ENCODE peak calls at places on chromosome 5, in six cellular contexts. P, Q, J, E, A and H are unnamed samples.

GRCh38 chr5:1052641-1053390 is 44.2 kb downstream of the NKD2 start:
- DNase-seq in A (no peak), P (peak), E (no peak), J (no peak), Q (no peak), H (no peak)

GRCh38 chr5:150541895-150542294 is 34.0 kb downstream of the NDST1 start:
- DNase-seq in P (no peak), E (no peak), A (no peak), J (no peak), Q (no peak), H (no peak)

GRCh38 chr5:134552301-134552700 is 26.8 kb downstream of the JADE2 start:
- DNase-seq in Q (no peak), J (no peak), E (no peak), A (no peak), P (peak), H (no peak)

GRCh38 chr5:108233617-108234016 is 148.3 kb downstream of the FBXL17 start:
- DNase-seq in Q (no peak), J (no peak), P (no peak), A (no peak), E (no peak), H (no peak)

GRCh38 chr5:160369990-160370712 is at the start of gene C1QTNF2:
- DNase-seq in A (no peak), P (peak), Q (no peak), E (no peak), J (peak), H (no peak)

GRCh38 chr5:171528865-171529264 is 109.4 kb downstream of the FGF18 start:
- DNase-seq in E (no peak), Q (no peak), P (no peak), A (no peak), J (no peak), H (no peak)

GRCh38 chr5:5584751-5585150 is 162.3 kb downstream of the ICE1 start:
- DNase-seq in A (no peak), E (no peak), J (no peak), P (no peak), Q (no peak), H (peak)

GRCh38 chr5:160159991-160160826 is 41.0 kb upstream of the PWWP2A start:
- DNase-seq in A (no peak), P (no peak), E (no peak), Q (no peak), J (peak), H (no peak)

GRCh38 chr5:180441577-180441976 is 52.6 kb upstream of the CNOT6 start:
- DNase-seq in P (no peak), Q (no peak), E (peak), J (no peak), A (no peak), H (no peak)

GRCh38 chr5:159133041-159133741 is 33.5 kb upstream of the EBF1 start:
- DNase-seq in E (no peak), A (no peak), P (no peak), J (peak), Q (no peak), H (no peak)

GRCh38 chr5:75935572-75935971 is 147.6 kb upstream of the SV2C start:
- DNase-seq in Q (no peak), J (no peak), A (no peak), E (no peak), P (no peak), H (no peak)

GRCh38 chr5:195401-196160 is 4.3 kb downstream of the LRRC14B start:
- DNase-seq in P (no peak), E (no peak), A (no peak), Q (no peak), J (no peak), H (no peak)

GRCh38 chr5:157994906-157995519 is 136.1 kb upstream of the CLINT1 start:
- DNase-seq in A (peak), J (peak), P (peak), Q (peak), E (peak), H (no peak)

GRCh38 chr5:151123897-151124751 is 33.5 kb downstream of the ANXA6 start:
- DNase-seq in P (peak), J (peak), A (peak), Q (peak), E (no peak), H (no peak)

GRCh38 chr5:172509405-172509781 is 55.1 kb upstream of the SH3PXD2B start:
- DNase-seq in P (peak), E (peak), A (no peak), Q (no peak), J (no peak), H (peak)

GRCh38 chr5:34817558-34818351 is 21.2 kb upstream of the TTC23L start:
- DNase-seq in A (no peak), E (no peak), P (no peak), J (no peak), Q (no peak), H (no peak)

GRCh38 chr5:170612256-170612656 is 108.4 kb downstream of the KCNIP1 start:
- DNase-seq in J (no peak), P (no peak), Q (no peak), A (no peak), E (no peak), H (no peak)

GRCh38 chr5:43192558-43193170 is 639 bp downstream of the NIM1K start:
- DNase-seq in J (peak), E (no peak), A (no peak), P (peak), Q (peak), H (no peak)

GRCh38 chr5:93790401-93790800 is 49.0 kb upstream of the POU5F2 start:
- DNase-seq in J (no peak), Q (no peak), A (no peak), P (no peak), E (no peak), H (no peak)

GRCh38 chr5:103057208-103058130 is 62.5 kb downstream of the GIN1 start:
- DNase-seq in A (no peak), Q (no peak), E (no peak), J (no peak), P (no peak), H (no peak)

GRCh38 chr5:366541-367357 is 45.2 kb downstream of the AHRR start:
- DNase-seq in A (peak), Q (no peak), J (no peak), E (peak), P (peak), H (peak)

GRCh38 chr5:87410941-87411340 is 1.8 kb downstream of the CCNH start:
- DNase-seq in J (no peak), Q (no peak), E (no peak), A (no peak), P (no peak), H (no peak)

GRCh38 chr5:79581535-79581934 is 30.7 kb upstream of the TENT2 start:
- DNase-seq in Q (no peak), J (no peak), P (no peak), A (no peak), E (no peak), H (no peak)

GRCh38 chr5:107671742-107672211 is 1.0 kb upstream of the EFNA5 start:
- DNase-seq in E (no peak), Q (no peak), J (peak), A (peak), P (no peak), H (no peak)

GRCh38 chr5:110346893-110347358 is 379.5 kb downstream of the TMEM232 start:
- DNase-seq in P (no peak), E (no peak), A (no peak), Q (no peak), J (no peak), H (no peak)

GRCh38 chr5:3899093-3899492 is 303.5 kb downstream of the IRX1 start:
- DNase-seq in Q (no peak), J (no peak), A (no peak), E (no peak), P (no peak), H (no peak)

GRCh38 chr5:135356522-135357318 is 42.3 kb downstream of the MACROH2A1 start:
- DNase-seq in A (no peak), J (peak), Q (no peak), E (no peak), P (peak), H (no peak)

GRCh38 chr5:2178071-2178477 is 295.3 kb upstream of the IRX4 start:
- DNase-seq in E (no peak), P (no peak), A (no peak), J (no peak), Q (no peak), H (no peak)

GRCh38 chr5:134139891-134140469 is 25.5 kb downstream of the TCF7 start:
- DNase-seq in E (peak), P (no peak), Q (no peak), J (no peak), A (no peak), H (no peak)

GRCh38 chr5:40447438-40447837 is 232.3 kb upstream of the PTGER4 start:
- DNase-seq in P (no peak), A (no peak), J (no peak), Q (no peak), E (no peak), H (no peak)

GRCh38 chr5:98341038-98341710 is 432.3 kb upstream of the RGMB start:
- DNase-seq in P (no peak), J (no peak), E (no peak), A (no peak), Q (no peak), H (no peak)

GRCh38 chr5:64333891-64334290 is 168.2 kb downstream of the RNF180 start:
- DNase-seq in P (no peak), J (peak), A (no peak), E (no peak), Q (no peak), H (no peak)